ENCODE peak calls at places on chromosome 4, in four cellular contexts. J is K562, A is HL-60, Q is GM12878. X is an unnamed sample.

GRCh38 chr4:139581096-139581495 is 25.1 kb upstream of the SETD7 start:
- DNase-seq in J (no peak), A (no peak), Q (no peak), X (no peak)

GRCh38 chr4:107546637-107547036 is 173.4 kb downstream of the PAPSS1 start:
- DNase-seq in J (peak), A (no peak), Q (no peak), X (no peak)

GRCh38 chr4:73721419-73721818 is 18.9 kb upstream of the CXCL8 start:
- DNase-seq in J (no peak), A (no peak), Q (no peak), X (no peak)

GRCh38 chr4:139958738-139959096 is 195.3 kb downstream of the MAML3 start:
- DNase-seq in J (no peak), A (no peak), Q (no peak), X (no peak)

GRCh38 chr4:35342833-35343232 is 901.5 kb downstream of the ARAP2 start:
- DNase-seq in J (no peak), A (peak), Q (no peak), X (no peak)

GRCh38 chr4:72391281-72391680 is 177.7 kb downstream of the ADAMTS3 start:
- DNase-seq in J (no peak), A (no peak), Q (no peak), X (no peak)

GRCh38 chr4:26912810-26913209 is 52.2 kb downstream of the STIM2 start:
- DNase-seq in J (peak), A (no peak), Q (no peak), X (no peak)

GRCh38 chr4:183807420-183808101 is 97.5 kb upstream of the STOX2 start:
- DNase-seq in J (no peak), A (no peak), Q (no peak), X (no peak)

GRCh38 chr4:858136-858535 is 32.2 kb upstream of the CPLX1 start:
- DNase-seq in J (no peak), A (no peak), Q (no peak), X (no peak)

GRCh38 chr4:145679991-145680455 is at the start of gene C4orf51:
- DNase-seq in J (no peak), A (no peak), Q (no peak), X (no peak)

GRCh38 chr4:108168213-108168671 is 490 bp downstream of the LEF1 start:
- DNase-seq in J (no peak), A (no peak), Q (no peak), X (no peak)

GRCh38 chr4:129246850-129247542 is 151.0 kb downstream of the C4orf33 start:
- DNase-seq in J (no peak), A (no peak), Q (no peak), X (no peak)

GRCh38 chr4:69617083-69617694 is 22.3 kb downstream of the UGT2A2 start:
- DNase-seq in J (peak), A (peak), Q (no peak), X (no peak)

GRCh38 chr4:127783026-127783769 is 1.1 kb downstream of the HSPA4L start:
- DNase-seq in J (peak), A (peak), Q (no peak), X (peak)

GRCh38 chr4:110477836-110478235 is 1.9 kb downstream of the ENPEP start:
- DNase-seq in J (no peak), A (no peak), Q (no peak), X (no peak)

GRCh38 chr4:19195696-19196095 is 1056.0 kb upstream of the SLIT2 start:
- DNase-seq in J (no peak), A (no peak), Q (no peak), X (no peak)

GRCh38 chr4:14701389-14701788 is 300.9 kb upstream of the CPEB2 start:
- DNase-seq in J (no peak), A (no peak), Q (no peak), X (no peak)

GRCh38 chr4:86400216-86400615 is 40.4 kb upstream of the MAPK10 start:
- DNase-seq in J (no peak), A (no peak), Q (no peak), X (no peak)

GRCh38 chr4:111323496-111323895 is 700.6 kb upstream of the PITX2 start:
- DNase-seq in J (no peak), A (no peak), Q (no peak), X (no peak)

GRCh38 chr4:125331116-125331515 is 16.4 kb downstream of the FAT4 start:
- DNase-seq in J (no peak), A (no peak), Q (no peak), X (no peak)

GRCh38 chr4:100898844-100899243 is 381.0 kb upstream of the EMCN start:
- DNase-seq in J (no peak), A (no peak), Q (no peak), X (no peak)

GRCh38 chr4:73208376-73208775 is 50.2 kb downstream of the ANKRD17 start:
- DNase-seq in J (no peak), A (no peak), Q (no peak), X (no peak)

GRCh38 chr4:169485791-169486742 is 126.3 kb downstream of the NEK1 start:
- DNase-seq in J (peak), A (peak), Q (peak), X (no peak)

GRCh38 chr4:77149789-77150188 is 7.2 kb upstream of the CCNG2 start:
- DNase-seq in J (no peak), A (no peak), Q (no peak), X (no peak)

GRCh38 chr4:123478859-123479345 is 82.3 kb downstream of the SPRY1 start:
- DNase-seq in J (peak), A (no peak), Q (no peak), X (no peak)

GRCh38 chr4:143358923-143359694 is 22.4 kb downstream of the GAB1 start:
- DNase-seq in J (peak), A (no peak), Q (no peak), X (no peak)

GRCh38 chr4:78644744-78645330 is 93.3 kb downstream of the ANXA3 start:
- DNase-seq in J (peak), A (no peak), Q (no peak), X (no peak)

GRCh38 chr4:76601791-76602190 is 166.8 kb downstream of the SHROOM3 start:
- DNase-seq in J (peak), A (no peak), Q (no peak), X (no peak)

GRCh38 chr4:1511441-1512041 is 105.3 kb upstream of the NKX1-1 start:
- DNase-seq in J (peak), A (no peak), Q (no peak), X (no peak)

GRCh38 chr4:18314731-18315130 is 293.2 kb upstream of the LCORL start:
- DNase-seq in J (no peak), A (no peak), Q (no peak), X (no peak)

GRCh38 chr4:118270492-118270891 is 82.3 kb downstream of the PRSS12 start:
- DNase-seq in J (peak), A (no peak), Q (no peak), X (no peak)

GRCh38 chr4:105241456-105241855 is 94.8 kb downstream of the TET2 start:
- DNase-seq in J (no peak), A (no peak), Q (no peak), X (no peak)

GRCh38 chr4:54632537-54632936 is 25.2 kb upstream of the KIT start:
- DNase-seq in J (no peak), A (no peak), Q (no peak), X (no peak)

GRCh38 chr4:157655101-157655818 is 434.7 kb downstream of the GRIA2 start:
- DNase-seq in J (no peak), A (no peak), Q (no peak), X (no peak)

GRCh38 chr4:82913305-82913704 is 12.8 kb downstream of the THAP9 start:
- DNase-seq in J (no peak), A (no peak), Q (no peak), X (no peak)

GRCh38 chr4:5865896-5866599 is 26.8 kb downstream of the CRMP1 start:
- DNase-seq in J (no peak), A (no peak), Q (no peak), X (no peak)

GRCh38 chr4:112817933-112818921 is 181.3 kb downstream of the LARP7 start:
- DNase-seq in J (peak), A (peak), Q (peak), X (peak)

GRCh38 chr4:180058731-180059215 is 2184.4 kb upstream of the TENM3 start:
- DNase-seq in J (peak), A (no peak), Q (no peak), X (no peak)

GRCh38 chr4:80787306-80787705 is 243.2 kb upstream of the BMP3 start:
- DNase-seq in J (no peak), A (no peak), Q (no peak), X (no peak)

DNA sequence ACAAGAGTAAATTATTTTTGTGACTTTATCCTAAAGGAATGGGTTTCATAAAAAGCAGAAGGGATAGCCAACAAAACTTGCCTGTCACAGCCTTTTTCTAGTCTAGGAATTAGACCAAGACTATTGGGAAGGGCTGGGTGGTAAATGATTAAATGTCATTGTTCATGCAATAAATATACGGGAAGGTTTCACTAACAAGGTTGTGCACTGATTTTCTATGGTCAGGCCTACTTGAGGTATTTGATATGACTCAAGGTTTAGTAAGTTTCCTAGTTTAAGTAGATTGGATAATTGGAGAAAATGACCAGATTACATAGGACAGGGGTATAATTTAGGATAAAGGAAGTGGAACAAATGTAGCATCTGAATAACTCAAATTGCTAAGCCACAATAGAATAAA is 249.1 kb upstream of the BMP3 start:
- DNase-seq in J (no peak), A (no peak), Q (no peak), X (no peak)
- TF ChIP-seq SPI1 in J (no peak), A (no peak), Q (no peak), X (no peak)

DNA sequence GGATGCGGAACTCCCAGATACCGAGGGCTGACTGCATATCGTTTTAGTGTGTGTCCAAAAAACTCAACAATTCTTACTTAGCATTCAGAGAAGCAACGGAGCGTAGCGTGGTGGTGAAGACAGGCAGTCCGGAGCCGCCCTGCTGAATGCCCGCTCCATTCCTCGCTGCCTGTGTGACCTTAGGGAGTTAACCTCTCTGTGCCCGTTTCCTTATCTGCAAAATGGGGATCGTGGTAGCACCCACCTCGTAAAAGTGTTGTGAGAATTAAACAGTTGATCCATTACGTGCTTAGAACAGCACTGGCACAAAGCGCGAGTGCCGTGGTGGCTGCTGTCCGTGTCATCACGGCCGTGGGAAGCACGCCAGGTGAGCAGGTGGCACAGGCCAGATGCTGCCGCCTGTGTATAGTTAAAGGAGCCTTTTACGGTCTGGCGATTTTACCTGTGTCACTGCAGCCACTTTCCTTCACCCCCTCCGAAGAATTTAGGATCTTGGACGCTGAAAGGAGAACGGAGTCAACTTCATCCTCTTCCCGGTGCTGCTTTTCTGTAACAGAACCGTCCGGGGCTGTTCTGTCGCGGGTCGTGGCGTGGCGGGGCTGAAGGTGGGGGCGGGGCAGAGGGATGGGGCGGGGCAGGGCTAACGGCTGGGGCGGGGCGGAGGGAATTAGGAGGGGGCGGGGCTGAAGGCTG is 884 bp downstream of the CCDC110 start:
- DNase-seq in J (peak), A (no peak), Q (no peak), X (no peak)
- TF ChIP-seq SPI1 in J (no peak), A (no peak), Q (no peak), X (no peak)

DNA sequence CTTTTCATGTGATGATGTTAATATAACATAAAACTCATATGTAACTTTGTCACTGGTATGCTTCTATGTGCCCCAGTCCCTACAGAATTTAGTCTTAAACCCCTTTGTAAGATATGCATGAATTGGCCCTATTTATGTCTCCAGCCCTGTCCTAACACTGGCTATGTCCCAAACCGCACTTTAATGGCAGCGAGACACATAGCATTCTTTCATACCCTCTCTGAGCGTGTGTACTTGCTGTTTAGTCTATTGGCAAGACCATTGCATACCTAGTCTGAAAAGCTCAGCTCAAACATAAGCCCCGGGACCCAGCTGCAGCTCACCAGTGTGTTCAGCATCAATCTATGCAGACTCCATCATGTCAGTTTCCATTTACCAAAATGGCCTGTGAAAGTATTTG is 1018.4 kb upstream of the TENM3 start:
- DNase-seq in J (no peak), A (no peak), Q (no peak), X (no peak)
- TF ChIP-seq SPI1 in J (no peak), A (no peak), Q (no peak), X (no peak)

GRCh38 chr4:42627887-42628646 is 28.8 kb downstream of the ATP8A1 start:
- DNase-seq in J (no peak), A (no peak), Q (peak), X (no peak)
- TF ChIP-seq SPI1 in J (no peak), A (no peak), Q (peak), X (no peak)

DNA sequence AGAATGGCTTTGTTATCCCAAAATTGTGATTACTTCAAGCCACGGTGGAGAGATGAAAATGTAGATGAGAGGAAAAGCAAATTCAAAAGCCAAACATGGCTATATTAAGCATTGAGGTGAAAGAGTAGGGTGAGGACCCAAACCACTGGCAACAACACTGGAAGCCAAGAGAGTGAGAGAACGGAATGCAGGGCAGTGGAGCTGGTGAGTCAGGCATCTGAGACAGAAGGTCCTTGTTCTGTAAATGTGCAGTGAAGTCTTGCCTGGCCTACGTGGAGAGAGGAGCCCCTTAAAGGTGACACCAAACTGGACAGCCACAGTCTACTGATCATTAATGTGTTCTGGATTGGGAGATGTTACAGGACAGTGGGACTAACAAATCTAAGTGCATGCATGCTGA is 22.8 kb upstream of the SEC24B start:
- DNase-seq in J (no peak), A (no peak), Q (no peak), X (no peak)
- TF ChIP-seq SPI1 in J (no peak), A (no peak), Q (no peak), X (no peak)

DNA sequence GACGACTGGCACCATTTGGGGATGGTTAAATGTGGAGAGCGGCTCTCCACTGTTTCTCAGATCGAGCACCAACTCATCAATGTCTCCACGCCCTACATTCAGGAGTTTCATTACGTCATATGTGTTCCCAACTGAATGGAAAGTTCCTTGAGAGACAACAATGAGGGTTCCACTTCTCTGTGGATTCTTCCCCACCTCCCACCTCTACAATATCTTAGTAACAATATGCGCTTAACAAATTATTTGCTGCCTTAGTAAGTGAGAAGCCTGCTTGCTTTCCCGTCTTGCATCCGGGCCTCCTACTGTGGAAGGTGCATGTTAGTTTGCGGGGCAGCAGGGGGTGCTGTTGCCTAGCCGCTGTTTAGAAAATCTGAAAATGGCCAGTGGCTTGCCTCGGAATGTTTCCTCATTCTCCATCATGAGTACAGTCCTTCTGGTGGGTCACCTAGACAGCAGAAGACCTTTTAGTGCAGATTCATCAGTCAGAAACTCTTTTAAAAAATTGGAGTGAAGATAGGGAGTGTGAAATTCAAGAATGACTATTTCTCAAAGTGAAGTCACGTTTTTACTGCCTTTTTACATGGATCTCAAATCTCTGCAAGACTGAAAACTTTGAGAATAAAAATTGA is 55.7 kb downstream of the PHOX2B start:
- DNase-seq in J (peak), A (peak), Q (no peak), X (peak)
- TF ChIP-seq SPI1 in J (no peak), A (no peak), Q (no peak), X (no peak)